ENCODE peak calls at places on chromosome 21, in four cellular contexts. L, X, E and N are unnamed samples.

GRCh38 chr21:31429500-31429899 is 85.4 kb upstream of the TIAM1 start:
- DNase-seq in L (peak), X (no peak), E (peak), N (no peak)

GRCh38 chr21:41321211-41321907 is 4.8 kb downstream of the FAM3B start:
- DNase-seq in L (no peak), X (no peak), E (no peak), N (no peak)

GRCh38 chr21:32771134-32771523 is 426 bp downstream of the PAXBP1 start:
- DNase-seq in L (peak), X (peak), E (peak), N (peak)

GRCh38 chr21:21029159-21029558 is 30.9 kb downstream of the NCAM2 start:
- DNase-seq in L (no peak), X (no peak), E (no peak), N (no peak)

GRCh38 chr21:27759091-27759659 is 792.3 kb upstream of the ADAMTS5 start:
- DNase-seq in L (no peak), X (peak), E (peak), N (no peak)

GRCh38 chr21:31656199-31657095 is 3.0 kb upstream of the SOD1 start:
- DNase-seq in L (peak), X (no peak), E (no peak), N (no peak)

GRCh38 chr21:41835711-41836154 is 43.4 kb downstream of the PRDM15 start:
- DNase-seq in L (no peak), X (no peak), E (no peak), N (no peak)

GRCh38 chr21:21028275-21028814 is 30.1 kb downstream of the NCAM2 start:
- DNase-seq in L (no peak), X (no peak), E (no peak), N (no peak)

GRCh38 chr21:26715878-26716506 is 129.2 kb downstream of the ADAMTS1 start:
- DNase-seq in L (peak), X (peak), E (no peak), N (peak)

GRCh38 chr21:41065539-41065938 is 102.4 kb upstream of the BACE2 start:
- DNase-seq in L (no peak), X (no peak), E (no peak), N (no peak)

GRCh38 chr21:42061195-42061865 is 9.8 kb upstream of the UMODL1 start:
- DNase-seq in L (no peak), X (peak), E (peak), N (no peak)

GRCh38 chr21:36041910-36042309 is 18.4 kb downstream of the SETD4 start:
- DNase-seq in L (no peak), X (no peak), E (no peak), N (no peak)

GRCh38 chr21:25857308-25858099 is 122.7 kb downstream of the GABPA start:
- DNase-seq in L (no peak), X (no peak), E (no peak), N (no peak)

GRCh38 chr21:41665766-41666595 is 100.9 kb downstream of the RIPK4 start:
- DNase-seq in L (no peak), X (no peak), E (no peak), N (no peak)

GRCh38 chr21:16388291-16388690 is 658.5 kb downstream of the USP25 start:
- DNase-seq in L (no peak), X (no peak), E (no peak), N (no peak)

GRCh38 chr21:25456672-25457071 is 150.6 kb downstream of the MRPL39 start:
- DNase-seq in L (no peak), X (no peak), E (no peak), N (no peak)

GRCh38 chr21:41475714-41476405 is 32.1 kb downstream of the TMPRSS2 start:
- DNase-seq in L (no peak), X (no peak), E (no peak), N (no peak)

GRCh38 chr21:34774750-34775149 is 106.0 kb downstream of the CLIC6 start:
- DNase-seq in L (no peak), X (no peak), E (no peak), N (no peak)
- TF ChIP-seq CTCF in L (no peak), X (no peak), E (no peak), N (no peak)

DNA sequence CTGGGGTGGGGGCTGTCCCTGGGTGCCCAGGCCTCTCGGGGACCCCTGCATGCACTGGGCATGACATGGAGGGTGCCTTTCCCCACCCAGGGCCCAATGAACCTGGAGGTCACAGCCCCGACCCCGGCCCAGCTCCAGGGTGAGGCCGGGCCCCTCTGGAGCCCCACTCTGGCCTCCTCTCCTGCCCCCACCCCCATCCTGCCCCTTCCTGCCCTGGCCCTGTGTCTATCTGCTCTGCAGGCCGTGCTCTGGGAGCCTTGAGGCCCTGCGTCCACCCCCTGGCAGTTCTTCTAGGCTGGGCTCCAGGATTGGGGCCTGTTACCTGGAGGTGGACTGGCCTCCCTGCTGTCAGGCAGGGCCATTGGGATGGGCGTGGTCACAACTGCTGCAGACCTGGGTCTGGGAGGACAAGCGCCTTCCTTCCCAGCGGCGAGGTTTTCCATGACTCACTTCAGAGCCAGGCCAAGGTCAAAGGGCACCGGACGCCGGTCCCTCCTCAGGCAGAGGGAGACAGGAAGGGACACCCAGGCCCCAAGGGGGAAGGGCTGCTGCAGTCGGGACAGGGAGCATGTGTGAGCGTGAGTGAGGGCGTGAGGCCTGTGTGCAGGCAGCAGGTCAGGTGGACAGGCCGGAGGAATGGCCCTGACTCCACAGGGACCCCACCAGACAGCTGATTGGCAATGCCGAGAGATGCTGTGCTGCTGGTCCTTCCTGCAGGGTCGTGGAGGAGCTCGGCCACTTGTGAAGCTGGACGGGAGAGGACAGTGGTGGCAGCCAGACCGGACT is 31.1 kb upstream of the POFUT2 start:
- DNase-seq in L (peak), X (peak), E (peak), N (peak)
- TF ChIP-seq CTCF in L (no peak), X (no peak), E (no peak), N (no peak)

GRCh38 chr21:19844334-19844733 is 1153.9 kb upstream of the NCAM2 start:
- DNase-seq in L (no peak), X (no peak), E (no peak), N (no peak)

GRCh38 chr21:19853709-19854575 is 1144.3 kb upstream of the NCAM2 start:
- DNase-seq in L (no peak), X (no peak), E (no peak), N (no peak)

GRCh38 chr21:19855522-19855921 is 1142.7 kb upstream of the NCAM2 start:
- DNase-seq in L (no peak), X (no peak), E (no peak), N (no peak)

GRCh38 chr21:19853061-19853460 is 1145.1 kb upstream of the NCAM2 start:
- DNase-seq in L (no peak), X (no peak), E (peak), N (no peak)

GRCh38 chr21:19850157-19850556 is 1148.1 kb upstream of the NCAM2 start:
- DNase-seq in L (no peak), X (no peak), E (no peak), N (no peak)
- TF ChIP-seq CTCF in L (no peak), X (no peak), E (no peak), N (no peak)

GRCh38 chr21:38861006-38861405 is 55.3 kb downstream of the ETS2 start:
- DNase-seq in L (no peak), X (no peak), E (peak), N (no peak)

GRCh38 chr21:38859852-38860251 is 54.1 kb downstream of the ETS2 start:
- DNase-seq in L (peak), X (no peak), E (no peak), N (no peak)

GRCh38 chr21:38861989-38862683 is 56.4 kb downstream of the ETS2 start:
- DNase-seq in L (no peak), X (no peak), E (no peak), N (no peak)

GRCh38 chr21:38863843-38864363 is 58.2 kb downstream of the ETS2 start:
- DNase-seq in L (no peak), X (no peak), E (no peak), N (no peak)

GRCh38 chr21:38863291-38863690 is 57.6 kb downstream of the ETS2 start:
- DNase-seq in L (no peak), X (no peak), E (no peak), N (no peak)
- TF ChIP-seq CTCF in L (no peak), X (no peak), E (no peak), N (no peak)

DNA sequence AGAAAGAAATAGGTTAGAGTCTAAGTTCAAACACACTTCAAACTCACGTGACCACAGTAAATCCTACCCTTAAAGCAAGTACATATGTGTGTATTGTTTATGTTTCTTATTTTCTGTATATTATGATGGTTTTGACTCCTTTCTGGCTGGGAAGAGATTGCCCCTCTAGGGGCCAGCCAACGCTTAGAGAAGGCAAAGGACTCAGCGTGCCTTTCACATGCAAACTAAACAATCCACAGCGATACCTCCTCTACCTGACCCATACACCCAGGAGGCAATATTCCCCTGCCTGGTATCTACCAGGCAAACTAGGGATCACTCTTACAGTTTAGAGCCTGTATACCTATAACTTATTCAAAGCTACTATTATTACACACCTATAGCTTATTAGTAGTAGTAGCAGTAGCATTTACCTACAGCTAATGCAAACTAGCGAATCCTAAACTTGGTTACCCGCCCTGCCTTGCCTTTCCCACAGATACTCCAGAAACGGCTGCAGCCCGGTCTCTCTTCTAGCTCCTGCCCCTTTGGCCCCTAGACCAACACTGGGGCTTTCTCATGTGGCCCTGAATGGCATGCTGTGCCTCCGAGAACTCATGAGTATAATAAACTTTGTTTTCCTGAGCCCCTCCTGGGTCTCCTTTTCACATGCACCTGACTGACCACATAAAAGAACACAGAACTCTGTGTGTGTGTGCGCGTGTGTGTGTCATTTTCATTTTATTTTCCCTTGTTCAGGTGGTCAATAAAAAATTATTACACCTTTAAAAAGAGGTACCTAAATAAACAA is 14.0 kb downstream of the NRIP1 start:
- DNase-seq in L (no peak), X (no peak), E (no peak), N (no peak)
- TF ChIP-seq CTCF in L (no peak), X (no peak), E (no peak), N (no peak)

GRCh38 chr21:29334717-29335428 is 36.2 kb downstream of the BACH1 start:
- DNase-seq in L (peak), X (no peak), E (no peak), N (no peak)
- TF ChIP-seq CTCF in L (no peak), X (no peak), E (no peak), N (no peak)

DNA sequence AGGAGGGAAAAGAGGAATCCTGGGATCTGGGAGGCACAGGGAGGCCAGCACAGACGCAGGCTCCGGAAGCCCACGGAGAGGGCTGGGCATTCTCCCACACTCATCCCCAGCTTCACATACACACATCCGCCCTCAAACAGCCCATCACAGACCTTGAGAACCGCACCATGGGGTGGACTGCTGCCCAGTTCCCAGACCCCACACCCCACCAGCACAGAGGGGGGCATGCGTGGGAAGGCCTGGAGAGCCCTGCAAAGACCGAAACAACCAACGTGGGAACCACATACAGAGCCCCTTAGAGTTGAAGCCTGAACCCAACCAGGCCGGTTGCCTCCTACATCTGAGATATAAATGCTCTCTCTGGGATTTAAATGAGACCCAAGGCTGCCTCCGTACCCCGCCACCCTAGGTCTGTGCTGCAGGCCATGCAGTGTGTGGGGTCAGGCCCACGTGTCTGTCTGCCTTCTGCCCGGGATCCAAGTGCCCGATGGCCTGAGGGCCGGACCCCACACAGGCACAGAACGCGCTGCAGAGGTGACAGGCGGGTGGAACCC is 126.2 kb upstream of the COL6A1 start:
- DNase-seq in L (no peak), X (no peak), E (no peak), N (no peak)
- TF ChIP-seq CTCF in L (no peak), X (no peak), E (no peak), N (no peak)